ENCODE peak calls at places on chromosomes 7 and 10, in eight cellular contexts. H is left kidney; Y is activated effector memory CD4-positive, alpha-beta T cell treated with anti-CD3 and anti-CD28 coated beads, Interleukin-2, amount 50 U/mL, for 16 hours; P is cardiac muscle cell; V is heart right ventricle; R is kidney glomerular epithelial cell; S is Calu3; D is right atrium auricular region. A is an unnamed sample.

GRCh38 chr10:125084191-125085186 is 75.9 kb downstream of the CTBP2 start:
- DNase-seq in H (no peak), Y (no peak), P (no peak), V (peak), R (peak), S (peak), D (peak), A (peak)

GRCh38 chr7:116258734-116259133 is 48.4 kb downstream of the TES start:
- DNase-seq in H (peak), Y (no peak), P (peak), V (no peak), R (peak), S (peak), D (no peak), A (peak)

GRCh38 chr7:39754326-39755120 is 131.2 kb downstream of the RALA start:
- DNase-seq in H (peak), Y (no peak), P (no peak), V (no peak), R (peak), S (no peak), D (no peak), A (no peak)

GRCh38 chr10:126177414-126178030 is 210.8 kb downstream of the ADAM12 start:
- DNase-seq in H (no peak), Y (no peak), P (no peak), V (no peak), R (no peak), S (no peak), D (no peak), A (no peak)

GRCh38 chr10:58952747-58953466 is 223.5 kb upstream of the PHYHIPL start:
- DNase-seq in H (peak), Y (no peak), P (peak), V (no peak), R (peak), S (peak), D (peak), A (peak)

GRCh38 chr7:13981070-13981469 is 8.4 kb downstream of the ETV1 start:
- DNase-seq in H (peak), Y (no peak), P (peak), V (no peak), R (peak), S (peak), D (peak), A (peak)

GRCh38 chr10:2754943-2755342 is 312.4 kb upstream of the PFKP start:
- DNase-seq in H (no peak), Y (no peak), P (no peak), V (no peak), R (no peak), S (no peak), D (no peak), A (no peak)

GRCh38 chr10:49365675-49366415 is 30.0 kb downstream of the DRGX start:
- DNase-seq in H (no peak), Y (no peak), P (peak), V (no peak), R (no peak), S (no peak), D (peak), A (no peak)

GRCh38 chr7:21898265-21898930 is 47.3 kb downstream of the CDCA7L start:
- DNase-seq in H (no peak), Y (no peak), P (no peak), V (no peak), R (no peak), S (no peak), D (no peak), A (no peak)

GRCh38 chr7:92421676-92422435 is 25.4 kb upstream of the GATAD1 start:
- DNase-seq in H (peak), Y (no peak), P (peak), V (no peak), R (no peak), S (no peak), D (no peak), A (peak)

GRCh38 chr7:81501220-81501619 is 268.6 kb downstream of the HGF start:
- DNase-seq in H (no peak), Y (no peak), P (no peak), V (no peak), R (peak), S (no peak), D (no peak), A (no peak)

GRCh38 chr7:69403169-69403568 is 195.1 kb upstream of the AUTS2 start:
- DNase-seq in H (peak), Y (no peak), P (peak), V (no peak), R (no peak), S (no peak), D (no peak), A (no peak)

GRCh38 chr10:124632064-124632531 is 112.1 kb downstream of the FAM53B start:
- DNase-seq in H (peak), Y (peak), P (peak), V (peak), R (no peak), S (no peak), D (peak), A (peak)

GRCh38 chr7:112470194-112470593 is 10.6 kb upstream of the LSMEM1 start:
- DNase-seq in H (no peak), Y (no peak), P (peak), V (no peak), R (no peak), S (no peak), D (no peak), A (no peak)